ENCODE peak calls at places on chromosomes 7 and 10, in four cellular contexts. Q is A549; A is activated CD8-positive, alpha-beta memory T cell treated with anti-CD3 and anti-CD28 coated beads, Interleukin-2, amount 50 U/mL, for 4 hours; L is Kasumi-1. G is an unnamed sample.

GRCh38 chr7:23100697-23101096 is 4.9 kb upstream of the KLHL7 start:
- DNase-seq in Q (no peak), A (no peak), L (peak; percentile 41), G (no peak)

GRCh38 chr10:123643315-123643714 is 22.8 kb upstream of the GPR26 start:
- DNase-seq in Q (no peak), A (no peak), L (no peak), G (peak; percentile 18)

GRCh38 chr7:116616555-116617059 is 55.4 kb upstream of the MET start:
- DNase-seq in Q (no peak), A (no peak), L (no peak), G (no peak)

GRCh38 chr10:98269435-98269912 is 1.5 kb upstream of the LOXL4 start:
- DNase-seq in Q (peak; percentile 70), A (no peak), L (no peak), G (peak; percentile 77)

GRCh38 chr10:4384254-4384653 is 441.8 kb upstream of the AKR1E2 start:
- DNase-seq in Q (no peak), A (no peak), L (no peak), G (no peak)

GRCh38 chr10:128310966-128311658 is 184.9 kb upstream of the MKI67 start:
- DNase-seq in Q (no peak), A (no peak), L (no peak), G (no peak)

GRCh38 chr7:154676422-154677073 is 326.4 kb downstream of the PAXIP1 start:
- DNase-seq in Q (no peak), A (no peak), L (no peak), G (no peak)

GRCh38 chr10:78041170-78042057 is 7.8 kb downstream of the RPS24 start:
- DNase-seq in Q (no peak), A (no peak), L (no peak), G (no peak)

GRCh38 chr7:45888185-45888992 is at the start of gene IGFBP1:
- DNase-seq in Q (no peak), A (no peak), L (no peak), G (peak; percentile 79)

GRCh38 chr7:29282819-29283414 is 88.3 kb downstream of the CHN2 start:
- DNase-seq in Q (no peak), A (no peak), L (no peak), G (no peak)

GRCh38 chr7:124784879-124785818 is 19.6 kb upstream of the GPR37 start:
- DNase-seq in Q (peak; percentile 21), A (no peak), L (peak; percentile 78), G (peak; percentile 62)

GRCh38 chr10:80459047-80459865 is 5.1 kb downstream of the TSPAN14 start:
- DNase-seq in Q (no peak), A (peak; percentile 62), L (peak; percentile 61), G (no peak)

GRCh38 chr10:79155301-79156081 is 86.7 kb downstream of the ZMIZ1 start:
- DNase-seq in Q (no peak), A (no peak), L (peak; percentile 46), G (no peak)

GRCh38 chr7:17043012-17043877 is 161.5 kb upstream of the AGR3 start:
- DNase-seq in Q (no peak), A (no peak), L (no peak), G (no peak)

GRCh38 chr10:45809829-45810228 is 37.5 kb downstream of the AGAP4 start:
- DNase-seq in Q (no peak), A (no peak), L (peak; percentile 16), G (no peak)

GRCh38 chr10:35387768-35388167 is 51.5 kb downstream of the CCNY start:
- DNase-seq in Q (no peak), A (no peak), L (no peak), G (no peak)